ENCODE peak calls at places on chromosomes 4 and X, in seven cellular contexts. J, Y, P, F, G, C and O are unnamed samples.

GRCh38 chrX:11446331-11446730 is 153.1 kb downstream of the AMELX start:
- DNase-seq in J (no peak), C (no peak), P (no peak), G (no peak), Y (peak; percentile 69), F (no peak), O (no peak)

GRCh38 chr4:6471303-6472007 is 959 bp downstream of the PPP2R2C start:
- DNase-seq in F (peak; percentile 28), P (peak; percentile 39), G (peak; percentile 19), J (peak; percentile 47), Y (no peak), C (no peak), O (no peak)

GRCh38 chrX:120672841-120673530 is 43.1 kb upstream of the C1GALT1C1 start:
- DNase-seq in P (no peak), G (no peak), C (no peak), Y (peak; percentile 27), F (no peak), J (no peak), O (no peak)

GRCh38 chrX:24149346-24150050 is at the start of gene ZFX:
- DNase-seq in G (peak; percentile 32), Y (peak; percentile 71), J (peak; percentile 60), P (peak; percentile 77), F (no peak), C (peak; percentile 46), O (peak; percentile 55)

GRCh38 chr4:37757705-37758104 is 68.8 kb upstream of the PGM2 start:
- DNase-seq in J (no peak), G (no peak), P (no peak), C (no peak), F (no peak), Y (no peak), O (no peak)

GRCh38 chrX:44891642-44892041 is 18.7 kb downstream of the KDM6A start:
- DNase-seq in C (no peak), P (no peak), Y (no peak), F (no peak), G (no peak), J (no peak), O (no peak)

GRCh38 chr4:2487632-2488031 is 18.7 kb downstream of the RNF4 start:
- DNase-seq in Y (peak; percentile 25), P (no peak), G (no peak), F (no peak), J (no peak), C (no peak), O (no peak)

GRCh38 chr4:77481856-77482255 is 123.8 kb upstream of the CXCL13 start:
- DNase-seq in F (no peak), C (no peak), G (no peak), P (no peak), J (no peak), Y (peak; percentile 16), O (no peak)

GRCh38 chr4:82905205-82905604 is 4.7 kb downstream of the THAP9 start:
- DNase-seq in C (peak; percentile 26), J (no peak), Y (peak; percentile 76), G (peak; percentile 48), F (peak; percentile 28), P (no peak), O (no peak)

GRCh38 chr4:108890491-108890890 is 127.6 kb upstream of the ETNPPL start:
- DNase-seq in Y (no peak), F (no peak), P (no peak), C (no peak), J (no peak), G (no peak), O (no peak)

GRCh38 chr4:189409158-189409557 is 531.5 kb upstream of the FRG1 start:
- DNase-seq in J (no peak), Y (no peak), G (no peak), P (no peak), F (no peak), C (no peak), O (no peak)

GRCh38 chrX:74606799-74607198 is 7.6 kb downstream of the RLIM start:
- DNase-seq in Y (no peak), C (no peak), J (no peak), P (no peak), G (no peak), F (no peak), O (no peak)

GRCh38 chrX:48156014-48156413 is 25.6 kb downstream of the SPACA5B start:
- DNase-seq in F (no peak), G (no peak), J (no peak), C (no peak), Y (no peak), P (no peak), O (no peak)

GRCh38 chr4:170027181-170027829 is 1.1 kb upstream of the MFAP3L start:
- DNase-seq in G (peak; percentile 90), C (peak; percentile 65), J (peak; percentile 94), P (peak; percentile 97), Y (peak; percentile 99), F (peak; percentile 86), O (peak; percentile 97)

GRCh38 chrX:67721321-67721720 is 177.5 kb downstream of the AR start:
- DNase-seq in C (no peak), J (no peak), P (no peak), G (no peak), Y (no peak), F (no peak), O (no peak)

GRCh38 chr4:25486171-25486570 is 109.1 kb downstream of the ANAPC4 start:
- DNase-seq in G (no peak), P (no peak), C (no peak), F (peak; percentile 67), Y (peak; percentile 36), J (no peak), O (no peak)

GRCh38 chrX:153057281-153057680 is 1.0 kb downstream of the PNMA3 start:
- DNase-seq in Y (no peak), J (no peak), C (no peak), P (no peak), F (no peak), G (no peak), O (no peak)

GRCh38 chrX:10620121-10620699 is at the start of gene MID1:
- DNase-seq in C (no peak), G (peak; percentile 65), J (peak; percentile 80), Y (peak; percentile 90), P (peak; percentile 64), F (peak; percentile 95), O (peak; percentile 72)

GRCh38 chr4:8848507-8849265 is 23.0 kb downstream of the HMX1 start:
- DNase-seq in J (no peak), Y (no peak), P (peak; percentile 23), G (no peak), C (no peak), F (no peak), O (peak; percentile 9)

GRCh38 chrX:46254623-46255022 is 290.6 kb downstream of the ZNF674 start:
- DNase-seq in Y (no peak), C (no peak), P (no peak), G (no peak), J (no peak), F (no peak), O (no peak)

GRCh38 chr4:174604198-174604597 is 81.9 kb upstream of the HPGD start:
- DNase-seq in J (no peak), C (no peak), G (no peak), Y (peak; percentile 87), F (peak; percentile 8), P (no peak), O (no peak)

GRCh38 chrX:52867610-52868348 is at the start of gene XAGE3:
- DNase-seq in C (no peak), Y (no peak), P (no peak), F (no peak), G (no peak), J (no peak), O (no peak)

GRCh38 chrX:132231587-132231986 is 12.3 kb upstream of the RAP2C start:
- DNase-seq in P (no peak), C (no peak), J (no peak), G (no peak), F (no peak), Y (no peak), O (no peak)

GRCh38 chr4:29708473-29708872 is 1011.7 kb upstream of the PCDH7 start:
- DNase-seq in F (no peak), C (no peak), P (no peak), Y (peak; percentile 51), J (no peak), G (no peak), O (no peak)

GRCh38 chr4:118154643-118155042 is 120.4 kb downstream of the NDST3 start:
- DNase-seq in G (no peak), J (no peak), Y (peak; percentile 84), P (no peak), F (no peak), C (no peak), O (no peak)

GRCh38 chr4:139083533-139084424 is 68.2 kb downstream of the NOCT start:
- DNase-seq in C (peak; percentile 92), G (peak; percentile 64), J (peak; percentile 90), Y (peak; percentile 92), P (peak; percentile 85), F (peak; percentile 86), O (peak; percentile 93)

GRCh38 chr4:83013931-83014330 is 3.3 kb upstream of the LIN54 start:
- DNase-seq in C (peak; percentile 38), Y (no peak), G (no peak), J (no peak), P (no peak), F (no peak), O (no peak)

GRCh38 chrX:7252013-7252610 is 104.2 kb upstream of the PUDP start:
- DNase-seq in P (no peak), Y (no peak), F (no peak), J (no peak), C (no peak), G (no peak), O (peak; percentile 55)

GRCh38 chrX:135463937-135464336 is 42.2 kb downstream of the SMIM10L2A start:
- DNase-seq in C (peak; percentile 16), J (no peak), F (no peak), G (no peak), Y (peak; percentile 30), P (no peak), O (no peak)

GRCh38 chr4:166972071-166972470 is 262.2 kb downstream of the SPOCK3 start:
- DNase-seq in G (no peak), P (no peak), F (no peak), C (no peak), J (peak; percentile 43), Y (peak; percentile 63), O (no peak)

GRCh38 chrX:107715331-107716044 is 60.1 kb downstream of the TSC22D3 start:
- DNase-seq in C (no peak), G (no peak), F (no peak), J (no peak), P (peak; percentile 47), Y (no peak), O (no peak)